ENCODE peak calls at places on chromosomes 3 and 15, in nine cellular contexts. C is T-helper 2 cell, Q is endothelial cell of umbilical vein, G is left ventricle myocardium inferior, V is iPS-NIHi11, F is MCF 10A, Z is SW480, M is epithelial cell of esophagus, J is GM10248. T is an unnamed sample.

GRCh38 chr15:66763186-66764066 is 61.4 kb downstream of the SMAD6 start:
- DNase-seq in C (no peak), Q (peak; percentile 54), G (peak; percentile 92), V (no peak), F (peak; percentile 45), Z (no peak), M (no peak), J (no peak), T (no peak)

GRCh38 chr3:52029053-52029452 is 27.3 kb downstream of the DUSP7 start:
- DNase-seq in C (no peak), Q (no peak), G (no peak), V (no peak), F (no peak), Z (no peak), M (no peak), J (no peak), T (no peak)

GRCh38 chr3:71989165-71989564 is 204.2 kb upstream of the PROK2 start:
- DNase-seq in C (no peak), Q (no peak), G (no peak), V (no peak), F (peak; percentile 76), Z (peak; percentile 28), M (peak; percentile 8), J (no peak), T (no peak)

GRCh38 chr15:95459288-95459687 is 871.2 kb upstream of the NR2F2 start:
- DNase-seq in C (no peak), Q (peak; percentile 90), G (no peak), V (no peak), F (no peak), Z (no peak), M (peak; percentile 49), J (no peak), T (no peak)

GRCh38 chr3:171876651-171877272 is 33.6 kb downstream of the TMEM212 start:
- DNase-seq in C (no peak), Q (peak; percentile 90), G (no peak), V (no peak), F (peak; percentile 85), Z (no peak), M (peak; percentile 88), J (no peak), T (no peak)

GRCh38 chr3:65833761-65834505 is 204.8 kb downstream of the MAGI1 start:
- DNase-seq in C (no peak), Q (peak; percentile 35), G (no peak), V (no peak), F (peak; percentile 55), Z (peak; percentile 28), M (peak; percentile 74), J (no peak), T (no peak)

GRCh38 chr15:75620776-75621536 is 4.6 kb downstream of the SNUPN start:
- DNase-seq in C (no peak), Q (peak; percentile 92), G (peak; percentile 77), V (no peak), F (peak; percentile 81), Z (no peak), M (peak; percentile 83), J (no peak), T (no peak)

GRCh38 chr15:61003683-61004299 is 225.3 kb downstream of the RORA start:
- DNase-seq in C (no peak), Q (no peak), G (no peak), V (peak; percentile 23), F (no peak), Z (no peak), M (no peak), J (no peak), T (no peak)

GRCh38 chr15:35545316-35545824 is 595 bp downstream of the DPH6 start:
- DNase-seq in C (no peak), Q (peak; percentile 77), G (peak; percentile 47), V (peak; percentile 37), F (peak; percentile 58), Z (peak; percentile 39), M (peak; percentile 52), J (peak; percentile 13), T (peak; percentile 16)

GRCh38 chr15:81274932-81275341 is 49.0 kb downstream of the STARD5 start:
- DNase-seq in C (peak; percentile 41), Q (peak; percentile 75), G (peak; percentile 42), V (peak; percentile 81), F (peak; percentile 87), Z (peak; percentile 81), M (peak; percentile 78), J (peak; percentile 76), T (peak; percentile 82)

T was measured in GM12878.